ENCODE peak calls at places on chromosomes 13 and 19, in ten cellular contexts. Q, K, R, S, P, U, Y, L, F and D are unnamed samples.

GRCh38 chr19:36032251-36033104 is at the start of gene CLIP3:
- DNase-seq in Q (no peak), K (peak; percentile 33), R (peak; percentile 16), S (no peak), P (no peak), U (no peak), Y (peak; percentile 85), L (peak; percentile 85), F (peak; percentile 81), D (peak; percentile 85)

GRCh38 chr19:10388957-10389356 is 8.6 kb upstream of the TYK2 start:
- DNase-seq in Q (peak; percentile 93), K (peak; percentile 92), R (peak; percentile 92), S (peak; percentile 87), P (peak; percentile 45), U (peak; percentile 92), Y (peak; percentile 93), L (no peak), F (peak; percentile 91), D (peak; percentile 59)

GRCh38 chr13:27466513-27466912 is 16.1 kb upstream of the MTIF3 start:
- DNase-seq in Q (no peak), K (no peak), R (no peak), S (no peak), P (no peak), U (no peak), Y (no peak), L (no peak), F (no peak), D (no peak)

GRCh38 chr13:112642061-112642460 is 47.8 kb upstream of the ATP11A start:
- DNase-seq in Q (no peak), K (no peak), R (no peak), S (no peak), P (no peak), U (peak; percentile 3), Y (no peak), L (no peak), F (no peak), D (no peak)

GRCh38 chr13:76887070-76887563 is 912 bp upstream of the KCTD12 start:
- DNase-seq in Q (no peak), K (no peak), R (no peak), S (no peak), P (no peak), U (no peak), Y (peak; percentile 25), L (no peak), F (peak; percentile 31), D (no peak)

GRCh38 chr19:7934766-7935165 is 8.7 kb downstream of the TIMM44 start:
- DNase-seq in Q (no peak), K (no peak), R (no peak), S (no peak), P (no peak), U (no peak), Y (no peak), L (no peak), F (no peak), D (no peak)

GRCh38 chr13:86906458-86906857 is 764.7 kb upstream of the SLITRK5 start:
- DNase-seq in Q (no peak), K (no peak), R (no peak), S (no peak), P (no peak), U (no peak), Y (no peak), L (no peak), F (no peak), D (no peak)

GRCh38 chr13:19606152-19606551 is 27.3 kb upstream of the MPHOSPH8 start:
- DNase-seq in Q (no peak), K (peak; percentile 20), R (no peak), S (no peak), P (no peak), U (no peak), Y (no peak), L (no peak), F (no peak), D (peak; percentile 18)

GRCh38 chr19:8615813-8616596 is 5.5 kb upstream of the ADAMTS10 start:
- DNase-seq in Q (peak; percentile 36), K (peak; percentile 66), R (peak; percentile 72), S (peak; percentile 62), P (no peak), U (no peak), Y (no peak), L (no peak), F (peak; percentile 38), D (no peak)

GRCh38 chr19:48395170-48395455 is 1.6 kb downstream of the GRIN2D start:
- DNase-seq in Q (no peak), K (no peak), R (no peak), S (no peak), P (no peak), U (no peak), Y (no peak), L (no peak), F (no peak), D (no peak)

GRCh38 chr13:31264146-31264545 is 64.4 kb downstream of the B3GLCT start:
- DNase-seq in Q (no peak), K (no peak), R (no peak), S (no peak), P (no peak), U (no peak), Y (no peak), L (no peak), F (no peak), D (no peak)

GRCh38 chr13:51318876-51319275 is 20.6 kb upstream of the SERPINE3 start:
- DNase-seq in Q (no peak), K (no peak), R (no peak), S (no peak), P (no peak), U (no peak), Y (no peak), L (no peak), F (no peak), D (no peak)

GRCh38 chr13:113305208-113305607 is 8.2 kb downstream of the LAMP1 start:
- DNase-seq in Q (no peak), K (no peak), R (no peak), S (peak; percentile 57), P (no peak), U (no peak), Y (no peak), L (no peak), F (no peak), D (no peak)

DNA sequence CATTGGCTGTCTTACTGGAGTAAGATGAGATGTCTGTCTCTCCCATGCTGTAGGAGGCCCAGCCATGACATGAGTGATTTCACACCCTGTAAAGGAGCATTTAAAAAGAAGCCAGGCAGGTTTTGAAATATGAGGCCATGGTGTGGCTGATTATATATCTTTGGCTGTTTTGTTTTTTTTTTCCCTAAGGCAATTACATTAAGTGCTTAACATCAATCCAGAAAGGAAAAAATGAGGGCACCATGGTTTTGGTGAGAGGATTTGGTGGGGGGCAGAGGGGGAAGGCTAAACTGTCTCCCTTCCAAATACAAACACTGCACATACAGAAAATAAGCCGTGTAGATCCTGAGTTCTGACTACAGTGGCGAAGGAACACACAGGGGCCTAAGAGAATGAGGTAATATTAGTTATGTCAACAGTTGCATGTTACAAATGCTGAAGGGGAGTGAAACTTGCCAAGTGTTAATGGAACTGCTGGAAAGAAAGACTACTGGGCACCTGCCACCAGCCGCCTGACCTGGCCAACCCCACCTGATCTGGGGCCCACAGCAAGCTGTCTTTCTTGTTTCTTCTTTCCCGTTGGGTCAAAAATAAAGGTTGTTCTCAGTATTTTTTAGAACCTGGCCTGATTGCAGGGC is 183.7 kb upstream of the TSC22D1 start:
- DNase-seq in Q (no peak), K (no peak), R (no peak), S (no peak), P (no peak), U (peak; percentile 57), Y (no peak), L (no peak), F (no peak), D (no peak)
- TF ChIP-seq POLR2A in Q (no peak), K (no peak), R (no peak), S (no peak), P (no peak), U (no peak), Y (no peak), L (no peak), F (no peak), D (no peak)

GRCh38 chr13:21584973-21585592 is 18.9 kb downstream of the MICU2 start:
- DNase-seq in Q (no peak), K (no peak), R (no peak), S (no peak), P (no peak), U (no peak), Y (no peak), L (no peak), F (no peak), D (no peak)
- TF ChIP-seq POLR2A in Q (no peak), K (no peak), R (no peak), S (no peak), P (no peak), U (no peak), Y (no peak), L (no peak), F (no peak), D (no peak)

DNA sequence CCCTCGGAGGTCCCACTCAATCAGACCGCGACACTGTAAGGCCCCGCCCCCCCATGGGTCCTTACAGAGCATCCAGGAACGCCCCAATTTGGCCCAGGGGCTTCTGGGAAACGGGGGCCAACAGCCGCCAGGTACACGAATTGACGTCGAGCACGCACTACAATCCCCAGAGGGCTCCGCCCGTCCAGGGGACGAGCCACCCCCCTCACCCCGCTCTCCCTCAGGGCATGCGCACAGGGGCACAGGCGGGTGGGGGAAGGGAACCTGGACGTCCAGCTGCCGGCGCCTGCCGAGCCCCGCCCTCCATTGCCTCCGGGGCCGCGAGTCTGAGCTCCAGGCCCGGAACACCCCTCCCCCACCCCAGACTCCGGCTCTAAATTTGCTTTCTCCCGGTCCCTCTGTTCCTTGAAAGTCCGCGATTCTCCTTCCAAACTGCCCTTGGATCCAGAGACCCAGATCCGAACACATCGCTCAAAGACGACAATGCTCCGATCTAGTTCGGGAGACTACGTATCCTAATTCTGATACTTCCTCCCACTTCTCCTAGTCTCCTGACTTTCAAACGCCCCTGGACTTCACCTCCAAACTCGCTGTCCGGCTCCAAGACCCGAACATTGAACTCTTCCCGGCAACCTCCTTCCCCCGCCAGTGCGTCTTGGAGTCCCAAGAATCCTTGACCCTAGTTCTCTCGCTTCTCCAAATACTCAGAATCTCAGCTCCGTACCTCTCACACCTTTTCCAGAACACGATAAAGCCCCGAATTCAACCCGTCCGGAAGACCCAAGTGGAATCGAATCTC is 805 bp downstream of the SERTAD3 start:
- DNase-seq in Q (peak; percentile 100), K (peak; percentile 99), R (peak; percentile 100), S (peak; percentile 100), P (peak; percentile 100), U (peak; percentile 99), Y (peak; percentile 100), L (peak; percentile 96), F (peak; percentile 100), D (peak; percentile 98)
- TF ChIP-seq POLR2A in Q (peak; percentile 76), K (peak; percentile 29), R (peak; percentile 70), S (no peak), P (peak; percentile 68), U (no peak), Y (peak; percentile 69), L (no peak), F (peak; percentile 81), D (peak; percentile 36)

DNA sequence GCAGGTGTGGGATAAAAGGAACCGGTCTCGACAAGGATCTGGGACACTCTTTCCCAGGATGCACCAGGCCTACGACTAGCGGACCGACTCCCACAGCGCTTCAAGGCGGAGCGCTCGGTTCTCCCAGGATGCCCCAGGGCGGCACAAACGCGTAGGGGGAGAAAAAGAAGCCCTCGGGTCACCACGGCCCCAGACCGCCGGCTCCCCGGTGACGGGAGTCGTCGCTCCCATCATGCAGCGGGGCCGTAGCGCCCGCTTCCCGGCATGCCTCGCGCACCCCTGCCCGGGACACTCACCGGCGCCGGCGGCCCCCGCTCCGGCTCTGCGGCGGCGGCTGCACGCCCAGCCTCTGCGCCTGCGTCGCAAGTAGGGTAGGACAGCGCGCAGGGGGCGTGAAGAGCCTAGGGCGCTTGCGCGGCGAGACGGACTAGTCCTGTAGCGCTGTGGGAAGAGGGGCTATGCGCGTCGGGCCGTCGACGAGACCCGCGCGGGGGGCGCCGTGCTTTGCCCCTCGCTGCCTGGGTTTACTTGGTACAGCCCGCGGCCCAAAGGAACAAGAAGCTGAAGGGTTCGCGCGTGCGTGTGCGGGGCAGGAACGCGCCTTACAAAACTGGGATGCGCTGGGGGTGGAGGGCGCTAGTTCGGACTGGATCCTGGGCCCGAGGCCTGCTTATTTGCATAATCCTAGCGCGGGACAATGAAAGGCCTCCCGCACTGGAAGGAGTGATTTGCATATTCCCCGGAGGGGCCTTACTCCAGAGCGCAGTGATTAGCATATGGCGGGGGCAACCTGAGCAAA is at the start of gene ZNF428:
- DNase-seq in Q (peak; percentile 66), K (peak; percentile 94), R (peak; percentile 89), S (peak; percentile 66), P (peak; percentile 91), U (peak; percentile 76), Y (peak; percentile 85), L (peak; percentile 93), F (peak; percentile 88), D (peak; percentile 97)
- TF ChIP-seq POLR2A in Q (peak; percentile 67), K (peak; percentile 97), R (peak; percentile 82), S (no peak), P (peak; percentile 83), U (no peak), Y (peak; percentile 69), L (peak; percentile 82), F (peak; percentile 89), D (peak; percentile 91)